ENCODE peak calls at places on chromosomes 16 and 17, in ten cellular contexts. One of them, this sample, is unnamed.

GRCh38 chr17:27038676-27039075 is 255.2 kb upstream of the WSB1 start:
- DNase-seq in cardiac muscle cell: no peak
- DNase-seq in HCT116: peak
- DNase-seq in upper lobe of right lung: no peak
- DNase-seq in esophagus squamous epithelium: no peak
- DNase-seq in testis: peak
- DNase-seq in OCI-LY7: peak
- DNase-seq in HL-60: no peak
- DNase-seq in sigmoid colon: no peak
- DNase-seq in endodermal cell: peak
- DNase-seq in this sample: no peak

GRCh38 chr17:19905514-19905913 is 37.8 kb upstream of the ULK2 start:
- DNase-seq in cardiac muscle cell: no peak
- DNase-seq in HCT116: no peak
- DNase-seq in upper lobe of right lung: no peak
- DNase-seq in esophagus squamous epithelium: no peak
- DNase-seq in testis: no peak
- DNase-seq in OCI-LY7: no peak
- DNase-seq in HL-60: no peak
- DNase-seq in sigmoid colon: no peak
- DNase-seq in endodermal cell: no peak
- DNase-seq in this sample: no peak

GRCh38 chr17:68657166-68657940 is 56.2 kb upstream of the FAM20A start:
- DNase-seq in cardiac muscle cell: no peak
- DNase-seq in HCT116: no peak
- DNase-seq in upper lobe of right lung: no peak
- DNase-seq in esophagus squamous epithelium: no peak
- DNase-seq in testis: no peak
- DNase-seq in OCI-LY7: no peak
- DNase-seq in HL-60: no peak
- DNase-seq in sigmoid colon: no peak
- DNase-seq in endodermal cell: no peak
- DNase-seq in this sample: no peak

GRCh38 chr17:13601776-13602551 is at the start of gene HS3ST3A1:
- DNase-seq in cardiac muscle cell: peak
- DNase-seq in HCT116: no peak
- DNase-seq in upper lobe of right lung: peak
- DNase-seq in esophagus squamous epithelium: no peak
- DNase-seq in testis: peak
- DNase-seq in OCI-LY7: no peak
- DNase-seq in HL-60: no peak
- DNase-seq in sigmoid colon: peak
- DNase-seq in endodermal cell: peak
- DNase-seq in this sample: no peak

GRCh38 chr17:41518789-41519449 is at the start of gene KRT15:
- DNase-seq in cardiac muscle cell: no peak
- DNase-seq in HCT116: no peak
- DNase-seq in upper lobe of right lung: no peak
- DNase-seq in esophagus squamous epithelium: no peak
- DNase-seq in testis: no peak
- DNase-seq in OCI-LY7: no peak
- DNase-seq in HL-60: no peak
- DNase-seq in sigmoid colon: no peak
- DNase-seq in endodermal cell: no peak
- DNase-seq in this sample: no peak

GRCh38 chr17:44758414-44759095 is at the start of gene ADAM11:
- DNase-seq in cardiac muscle cell: peak
- DNase-seq in HCT116: no peak
- DNase-seq in upper lobe of right lung: peak
- DNase-seq in esophagus squamous epithelium: no peak
- DNase-seq in testis: no peak
- DNase-seq in OCI-LY7: no peak
- DNase-seq in HL-60: no peak
- DNase-seq in sigmoid colon: no peak
- DNase-seq in endodermal cell: peak
- DNase-seq in this sample: no peak

GRCh38 chr17:56426901-56427300 is 166.6 kb upstream of the NOG start:
- DNase-seq in cardiac muscle cell: no peak
- DNase-seq in HCT116: no peak
- DNase-seq in upper lobe of right lung: no peak
- DNase-seq in esophagus squamous epithelium: no peak
- DNase-seq in testis: no peak
- DNase-seq in OCI-LY7: no peak
- DNase-seq in HL-60: no peak
- DNase-seq in sigmoid colon: no peak
- DNase-seq in endodermal cell: no peak
- DNase-seq in this sample: no peak

GRCh38 chr16:72474511-72475123 is 302.7 kb upstream of the PMFBP1 start:
- DNase-seq in cardiac muscle cell: no peak
- DNase-seq in HCT116: peak
- DNase-seq in upper lobe of right lung: no peak
- DNase-seq in esophagus squamous epithelium: no peak
- DNase-seq in testis: no peak
- DNase-seq in OCI-LY7: no peak
- DNase-seq in HL-60: no peak
- DNase-seq in sigmoid colon: no peak
- DNase-seq in endodermal cell: no peak
- DNase-seq in this sample: no peak

GRCh38 chr17:15744885-15745284 is 12.8 kb downstream of the TBC1D26 start:
- DNase-seq in cardiac muscle cell: peak
- DNase-seq in HCT116: no peak
- DNase-seq in upper lobe of right lung: no peak
- DNase-seq in esophagus squamous epithelium: no peak
- DNase-seq in testis: no peak
- DNase-seq in OCI-LY7: no peak
- DNase-seq in HL-60: no peak
- DNase-seq in sigmoid colon: no peak
- DNase-seq in endodermal cell: peak
- DNase-seq in this sample: no peak

GRCh38 chr17:78240012-78240655 is 8.7 kb downstream of the TMEM235 start:
- DNase-seq in cardiac muscle cell: no peak
- DNase-seq in HCT116: no peak
- DNase-seq in upper lobe of right lung: no peak
- DNase-seq in esophagus squamous epithelium: no peak
- DNase-seq in testis: no peak
- DNase-seq in OCI-LY7: peak
- DNase-seq in HL-60: no peak
- DNase-seq in sigmoid colon: no peak
- DNase-seq in endodermal cell: peak
- DNase-seq in this sample: no peak

GRCh38 chr16:11946433-11946832 is 4.6 kb upstream of the NPIPB2 start:
- DNase-seq in cardiac muscle cell: no peak
- DNase-seq in HCT116: no peak
- DNase-seq in upper lobe of right lung: no peak
- DNase-seq in esophagus squamous epithelium: no peak
- DNase-seq in testis: no peak
- DNase-seq in OCI-LY7: no peak
- DNase-seq in HL-60: no peak
- DNase-seq in sigmoid colon: no peak
- DNase-seq in endodermal cell: no peak
- DNase-seq in this sample: no peak

GRCh38 chr16:85417156-85417860 is 195.8 kb upstream of the GSE1 start:
- DNase-seq in cardiac muscle cell: no peak
- DNase-seq in HCT116: no peak
- DNase-seq in upper lobe of right lung: peak
- DNase-seq in esophagus squamous epithelium: no peak
- DNase-seq in testis: peak
- DNase-seq in OCI-LY7: peak
- DNase-seq in HL-60: no peak
- DNase-seq in sigmoid colon: peak
- DNase-seq in endodermal cell: no peak
- DNase-seq in this sample: no peak

GRCh38 chr17:81329927-81330883 is 35.1 kb upstream of the SLC38A10 start:
- DNase-seq in cardiac muscle cell: no peak
- DNase-seq in HCT116: no peak
- DNase-seq in upper lobe of right lung: peak
- DNase-seq in esophagus squamous epithelium: no peak
- DNase-seq in testis: no peak
- DNase-seq in OCI-LY7: no peak
- DNase-seq in HL-60: no peak
- DNase-seq in sigmoid colon: no peak
- DNase-seq in endodermal cell: peak
- DNase-seq in this sample: no peak

GRCh38 chr17:81330884-81331245 is 35.8 kb upstream of the SLC38A10 start:
- DNase-seq in cardiac muscle cell: no peak
- DNase-seq in HCT116: no peak
- DNase-seq in upper lobe of right lung: no peak
- DNase-seq in esophagus squamous epithelium: no peak
- DNase-seq in testis: no peak
- DNase-seq in OCI-LY7: no peak
- DNase-seq in HL-60: no peak
- DNase-seq in sigmoid colon: no peak
- DNase-seq in endodermal cell: no peak
- DNase-seq in this sample: no peak

GRCh38 chr17:81328925-81329278 is 33.8 kb upstream of the SLC38A10 start:
- DNase-seq in cardiac muscle cell: no peak
- DNase-seq in HCT116: no peak
- DNase-seq in upper lobe of right lung: no peak
- DNase-seq in esophagus squamous epithelium: no peak
- DNase-seq in testis: no peak
- DNase-seq in OCI-LY7: no peak
- DNase-seq in HL-60: no peak
- DNase-seq in sigmoid colon: peak
- DNase-seq in endodermal cell: no peak
- DNase-seq in this sample: no peak

GRCh38 chr17:81329279-81329926 is 34.3 kb upstream of the SLC38A10 start:
- DNase-seq in cardiac muscle cell: no peak
- DNase-seq in HCT116: peak
- DNase-seq in upper lobe of right lung: peak
- DNase-seq in esophagus squamous epithelium: peak
- DNase-seq in testis: peak
- DNase-seq in OCI-LY7: no peak
- DNase-seq in HL-60: peak
- DNase-seq in sigmoid colon: peak
- DNase-seq in endodermal cell: peak
- DNase-seq in this sample: peak

DNA sequence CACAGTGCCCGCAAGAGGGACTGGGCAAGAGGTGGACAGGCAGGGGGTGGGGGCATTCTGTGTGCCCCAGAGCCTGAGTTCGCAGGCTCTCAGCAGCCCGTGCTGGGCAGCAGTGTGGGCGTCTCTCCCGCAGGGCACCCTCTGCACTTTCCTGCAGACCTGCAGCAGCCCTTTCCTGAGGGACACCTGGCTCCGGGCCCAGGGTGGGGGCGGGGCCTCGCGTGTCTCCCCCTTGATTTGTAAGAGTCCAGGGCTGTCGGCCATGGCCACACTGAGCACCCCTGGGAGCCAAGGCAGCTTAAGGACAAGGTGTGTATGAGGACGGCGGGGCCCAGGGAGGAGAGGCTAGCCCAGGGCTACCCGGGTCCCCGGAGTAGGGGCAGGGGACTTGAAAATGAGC is 33.4 kb upstream of the SLC38A10 start:
- DNase-seq in cardiac muscle cell: no peak
- DNase-seq in HCT116: no peak
- DNase-seq in upper lobe of right lung: peak
- DNase-seq in esophagus squamous epithelium: no peak
- DNase-seq in testis: no peak
- DNase-seq in OCI-LY7: no peak
- DNase-seq in HL-60: no peak
- DNase-seq in sigmoid colon: no peak
- DNase-seq in endodermal cell: no peak
- DNase-seq in this sample: no peak
- H3K4me3 ChIP-seq in cardiac muscle cell: no peak
- H3K4me3 ChIP-seq in HCT116: peak
- H3K4me3 ChIP-seq in upper lobe of right lung: no peak
- H3K4me3 ChIP-seq in esophagus squamous epithelium: peak
- H3K4me3 ChIP-seq in testis: no peak
- H3K4me3 ChIP-seq in OCI-LY7: no peak
- H3K4me3 ChIP-seq in HL-60: no peak
- H3K4me3 ChIP-seq in sigmoid colon: no peak
- H3K4me3 ChIP-seq in endodermal cell: no peak
- H3K4me3 ChIP-seq in this sample: no peak

DNA sequence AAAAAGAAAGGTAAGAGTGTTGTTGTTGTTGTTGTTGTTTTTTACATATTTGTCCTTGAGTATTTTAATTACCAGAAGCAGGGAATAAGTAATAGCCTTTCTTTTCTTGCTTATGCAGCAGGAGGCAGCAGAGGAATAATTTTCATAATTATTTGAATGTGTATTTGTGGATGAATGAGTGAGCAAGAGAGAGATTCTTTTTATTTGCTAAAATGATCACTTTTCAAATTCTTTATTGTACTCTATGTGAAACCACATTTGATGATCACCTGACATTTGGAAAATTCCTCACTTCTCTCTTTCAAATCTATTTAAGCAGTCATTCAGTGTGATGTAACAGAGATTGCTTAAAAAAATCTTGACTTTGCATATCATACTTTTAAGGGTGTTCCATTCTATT is 223.6 kb downstream of the BCAS3 start:
- DNase-seq in cardiac muscle cell: no peak
- DNase-seq in HCT116: no peak
- DNase-seq in upper lobe of right lung: no peak
- DNase-seq in esophagus squamous epithelium: no peak
- DNase-seq in testis: no peak
- DNase-seq in OCI-LY7: no peak
- DNase-seq in HL-60: no peak
- DNase-seq in sigmoid colon: no peak
- DNase-seq in endodermal cell: no peak
- DNase-seq in this sample: no peak
- TF ChIP-seq CTCF in cardiac muscle cell: no peak
- TF ChIP-seq CTCF in HCT116: no peak
- TF ChIP-seq CTCF in upper lobe of right lung: no peak
- TF ChIP-seq CTCF in esophagus squamous epithelium: no peak
- TF ChIP-seq CTCF in testis: no peak
- TF ChIP-seq CTCF in OCI-LY7: no peak
- TF ChIP-seq CTCF in HL-60: no peak
- TF ChIP-seq CTCF in sigmoid colon: no peak
- TF ChIP-seq CTCF in endodermal cell: no peak
- TF ChIP-seq CTCF in this sample: no peak

GRCh38 chr17:58336456-58337094 is 8.0 kb upstream of the TSPOAP1 start:
- DNase-seq in cardiac muscle cell: no peak
- DNase-seq in HCT116: no peak
- DNase-seq in upper lobe of right lung: peak
- DNase-seq in esophagus squamous epithelium: no peak
- DNase-seq in testis: no peak
- DNase-seq in OCI-LY7: peak
- DNase-seq in HL-60: peak
- DNase-seq in sigmoid colon: peak
- DNase-seq in endodermal cell: peak
- DNase-seq in this sample: peak
- H3K4me3 ChIP-seq in cardiac muscle cell: no peak
- H3K4me3 ChIP-seq in HCT116: no peak
- H3K4me3 ChIP-seq in upper lobe of right lung: peak
- H3K4me3 ChIP-seq in esophagus squamous epithelium: no peak
- H3K4me3 ChIP-seq in testis: no peak
- H3K4me3 ChIP-seq in OCI-LY7: peak
- H3K4me3 ChIP-seq in HL-60: peak
- H3K4me3 ChIP-seq in sigmoid colon: no peak
- H3K4me3 ChIP-seq in endodermal cell: no peak
- H3K4me3 ChIP-seq in this sample: peak

DNA sequence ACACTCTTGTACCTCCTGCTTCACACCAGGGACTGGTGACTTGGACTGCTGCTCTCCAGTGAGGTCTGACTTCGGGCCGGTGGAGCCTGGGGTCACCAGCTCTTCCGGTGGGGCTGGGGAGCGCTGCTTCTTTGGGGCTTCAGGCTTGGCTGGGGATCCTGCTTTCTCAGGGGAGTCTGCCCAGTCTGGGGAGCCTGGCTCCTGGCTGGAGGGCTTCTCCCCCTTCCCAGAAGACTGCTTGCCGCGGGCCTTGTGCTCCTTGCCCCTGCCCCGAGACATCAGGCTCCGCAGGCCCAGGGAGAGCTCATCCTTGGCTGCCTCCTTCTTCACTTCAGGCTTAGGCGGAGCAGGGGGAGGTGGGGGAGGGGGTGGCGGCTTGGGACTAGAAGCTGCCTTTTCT is 52.4 kb downstream of the MYO18A start:
- DNase-seq in cardiac muscle cell: no peak
- DNase-seq in HCT116: no peak
- DNase-seq in upper lobe of right lung: no peak
- DNase-seq in esophagus squamous epithelium: no peak
- DNase-seq in testis: no peak
- DNase-seq in OCI-LY7: no peak
- DNase-seq in HL-60: no peak
- DNase-seq in sigmoid colon: no peak
- DNase-seq in endodermal cell: no peak
- DNase-seq in this sample: no peak
- TF ChIP-seq CTCF in cardiac muscle cell: no peak
- TF ChIP-seq CTCF in HCT116: no peak
- TF ChIP-seq CTCF in upper lobe of right lung: no peak
- TF ChIP-seq CTCF in esophagus squamous epithelium: no peak
- TF ChIP-seq CTCF in testis: no peak
- TF ChIP-seq CTCF in OCI-LY7: no peak
- TF ChIP-seq CTCF in HL-60: no peak
- TF ChIP-seq CTCF in sigmoid colon: no peak
- TF ChIP-seq CTCF in endodermal cell: no peak
- TF ChIP-seq CTCF in this sample: no peak

This sample was measured in GM06990.